ENCODE peak calls at places on chromosomes 12 and 14, in four cellular contexts. P, H, T and S are unnamed samples.

GRCh38 chr14:68361231-68361630 is 431.6 kb downstream of the ZFP36L1 start:
- DNase-seq in P (no peak), H (no peak), T (no peak), S (no peak)

GRCh38 chr14:68407838-68408237 is 385.0 kb downstream of the ZFP36L1 start:
- DNase-seq in P (no peak), H (no peak), T (no peak), S (no peak)

GRCh38 chr12:121796855-121797751 is 3.6 kb upstream of the RHOF start:
- DNase-seq in P (peak), H (peak), T (peak), S (no peak)

GRCh38 chr14:26709019-26709418 is 111.2 kb upstream of the NOVA1 start:
- DNase-seq in P (no peak), H (no peak), T (no peak), S (no peak)

GRCh38 chr14:21215130-21215878 is 53.9 kb downstream of the HNRNPC start:
- DNase-seq in P (no peak), H (no peak), T (no peak), S (no peak)

GRCh38 chr12:27975222-27976136 is 2.9 kb upstream of the PTHLH start:
- DNase-seq in P (peak), H (peak), T (no peak), S (no peak)

GRCh38 chr12:3432176-3432742 is 58.7 kb upstream of the PRMT8 start:
- DNase-seq in P (no peak), H (no peak), T (peak), S (no peak)

GRCh38 chr12:47156167-47156736 is 76.5 kb upstream of the AMIGO2 start:
- DNase-seq in P (no peak), H (peak), T (no peak), S (no peak)

GRCh38 chr12:101875112-101875961 is 2.0 kb upstream of the DRAM1 start:
- DNase-seq in P (no peak), H (no peak), T (no peak), S (no peak)

GRCh38 chr12:122961551-122962329 is 4.5 kb downstream of the ABCB9 start:
- DNase-seq in P (no peak), H (no peak), T (no peak), S (no peak)

GRCh38 chr12:39071611-39072010 is 166.2 kb upstream of the CPNE8 start:
- DNase-seq in P (no peak), H (no peak), T (no peak), S (no peak)

GRCh38 chr12:60191676-60192359 is 596.0 kb downstream of the SLC16A7 start:
- DNase-seq in P (no peak), H (no peak), T (no peak), S (no peak)

GRCh38 chr12:48811454-48812090 is 6.7 kb upstream of the CACNB3 start:
- DNase-seq in P (no peak), H (no peak), T (no peak), S (no peak)

GRCh38 chr14:92323916-92324818 is 1.2 kb downstream of the SLC24A4 start:
- DNase-seq in P (peak), H (no peak), T (no peak), S (no peak)

GRCh38 chr12:57176846-57177245 is 29.4 kb upstream of the LRP1-AS start:
- DNase-seq in P (no peak), H (no peak), T (no peak), S (no peak)
- TF ChIP-seq TAF1 in P (no peak), H (no peak), T (no peak), S (no peak)

DNA sequence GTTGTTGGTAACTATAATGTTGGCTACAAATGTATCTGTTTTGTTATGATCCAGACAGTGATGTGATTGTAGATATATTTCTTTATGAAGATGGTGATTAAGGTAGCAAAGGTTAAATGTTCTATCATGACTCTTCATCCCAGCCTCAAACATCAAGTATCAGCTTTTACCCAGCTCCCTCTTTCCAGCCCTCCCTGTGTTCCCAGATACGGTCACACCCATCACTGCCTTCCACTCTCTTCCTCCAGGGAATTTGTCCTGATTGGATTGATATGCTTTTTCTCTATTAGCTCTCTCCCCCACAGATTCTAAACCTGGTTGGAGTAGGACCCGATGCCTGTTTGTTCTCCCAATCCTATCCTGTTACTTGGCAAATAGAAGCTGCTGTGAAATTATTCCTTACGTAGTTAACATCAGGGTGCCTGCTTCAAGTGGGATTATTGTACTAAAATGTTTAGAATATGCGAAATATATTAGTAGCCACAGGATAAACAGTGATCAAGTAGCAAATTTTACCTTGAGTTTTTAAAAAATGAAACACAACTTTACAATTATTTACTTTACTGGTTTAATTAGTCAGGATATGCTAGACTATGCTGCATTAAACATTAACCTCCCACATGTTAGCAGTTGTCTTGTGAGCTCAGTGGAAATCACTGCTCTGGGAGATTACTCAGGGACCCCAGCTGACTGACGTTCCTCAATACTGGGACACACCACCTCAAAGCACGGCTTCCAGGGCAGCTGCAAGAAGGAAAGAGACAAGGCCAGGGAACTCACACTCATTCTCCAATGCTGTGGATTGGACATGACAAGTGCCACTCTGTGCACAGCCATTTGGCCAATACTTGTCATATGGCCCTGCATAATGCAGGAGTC is 165.3 kb downstream of the ALX1 start:
- DNase-seq in P (no peak), H (no peak), T (no peak), S (no peak)
- TF ChIP-seq BRCA1 in P (no peak), H (no peak), T (no peak), S (no peak)

GRCh38 chr14:103880334-103880985 is 33.1 kb upstream of the PPP1R13B start:
- DNase-seq in P (no peak), H (no peak), T (no peak), S (no peak)
- H3K4me3 ChIP-seq in P (no peak), H (no peak), T (peak), S (no peak)

DNA sequence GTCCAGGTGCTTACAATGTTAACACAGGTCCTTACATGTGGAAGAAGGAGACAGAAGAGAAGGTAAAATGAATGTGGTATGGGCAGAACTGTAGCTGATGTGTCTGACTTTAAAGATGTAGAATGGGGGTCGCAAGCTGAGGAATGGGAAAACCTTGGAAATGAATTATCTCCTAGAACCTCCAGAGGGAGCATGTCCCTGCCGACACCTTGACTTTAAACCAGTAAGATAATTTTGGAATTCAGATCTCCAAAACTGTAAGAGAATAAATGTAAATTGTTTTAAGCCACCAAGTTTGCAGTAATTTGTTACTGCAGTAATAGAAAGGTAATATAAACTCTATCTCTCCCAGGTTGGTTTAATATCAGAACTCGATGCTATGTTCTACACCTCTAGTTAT is 80.1 kb upstream of the ALG10 start:
- DNase-seq in P (no peak), H (no peak), T (no peak), S (no peak)
- TF ChIP-seq TAF1 in P (no peak), H (no peak), T (no peak), S (no peak)

GRCh38 chr12:124520258-124520657 is 47.2 kb downstream of the NCOR2 start:
- DNase-seq in P (no peak), H (no peak), T (peak), S (no peak)
- TF ChIP-seq BRCA1 in P (no peak), H (no peak), T (no peak), S (no peak)